ENCODE peak calls at places on chromosomes 5 and 9, in four cellular contexts. D is cardiac muscle cell, S is dorsolateral prefrontal cortex, X is gastrocnemius medialis. L is an unnamed sample.

GRCh38 chr5:81345411-81346003 is 44.1 kb downstream of the ZCCHC9 start:
- DNase-seq in D (no peak), S (no peak), X (no peak), L (no peak)

GRCh38 chr9:112890106-112891081 is at the start of gene SLC46A2:
- DNase-seq in D (no peak), S (no peak), X (no peak), L (peak; percentile 59)

GRCh38 chr9:136089697-136090045 is 5.4 kb downstream of the NACC2 start:
- DNase-seq in D (peak; percentile 59), S (no peak), X (no peak), L (no peak)

GRCh38 chr9:6873862-6874261 is 116.1 kb downstream of the KDM4C start:
- DNase-seq in D (peak; percentile 68), S (no peak), X (no peak), L (no peak)

GRCh38 chr9:72065076-72065475 is 4.7 kb upstream of the C9orf57 start:
- DNase-seq in D (peak; percentile 38), S (no peak), X (no peak), L (no peak)

GRCh38 chr5:180316586-180316985 is 24.7 kb upstream of the MAPK9 start:
- DNase-seq in D (no peak), S (no peak), X (no peak), L (no peak)

GRCh38 chr5:134100283-134101011 is 14.0 kb upstream of the TCF7 start:
- DNase-seq in D (peak; percentile 73), S (no peak), X (no peak), L (no peak)

GRCh38 chr5:43560128-43560527 is 3.3 kb upstream of the PAIP1 start:
- DNase-seq in D (peak; percentile 53), S (no peak), X (no peak), L (no peak)

GRCh38 chr9:121120386-121120785 is 45.6 kb downstream of the CNTRL start:
- DNase-seq in D (no peak), S (no peak), X (no peak), L (no peak)

GRCh38 chr9:124780060-124780756 is 3.3 kb downstream of the OLFML2A start:
- DNase-seq in D (no peak), S (no peak), X (no peak), L (no peak)

GRCh38 chr5:63603996-63604395 is 358.2 kb downstream of the HTR1A start:
- DNase-seq in D (no peak), S (no peak), X (no peak), L (no peak)

GRCh38 chr5:168020522-168021294 is 270.7 kb upstream of the WWC1 start:
- DNase-seq in D (peak; percentile 60), S (no peak), X (no peak), L (no peak)

GRCh38 chr5:142834504-142834903 is 64.3 kb downstream of the ARHGAP26 start:
- DNase-seq in D (no peak), S (no peak), X (no peak), L (no peak)

GRCh38 chr9:126440938-126441337 is 114.3 kb downstream of the MVB12B start:
- DNase-seq in D (no peak), S (peak; percentile 43), X (no peak), L (no peak)

GRCh38 chr9:133707065-133707760 is 30.9 kb downstream of the SARDH start:
- DNase-seq in D (peak; percentile 96), S (no peak), X (peak; percentile 23), L (no peak)

GRCh38 chr9:109574061-109574882 is 76.2 kb upstream of the PTPN3 start:
- DNase-seq in D (peak; percentile 78), S (no peak), X (peak; percentile 10), L (no peak)

GRCh38 chr5:128341056-128341455 is 197.0 kb downstream of the FBN2 start:
- DNase-seq in D (peak; percentile 89), S (no peak), X (no peak), L (no peak)

GRCh38 chr5:120644516-120644915 is 180.4 kb downstream of the PRR16 start:
- DNase-seq in D (no peak), S (no peak), X (no peak), L (no peak)

DNA sequence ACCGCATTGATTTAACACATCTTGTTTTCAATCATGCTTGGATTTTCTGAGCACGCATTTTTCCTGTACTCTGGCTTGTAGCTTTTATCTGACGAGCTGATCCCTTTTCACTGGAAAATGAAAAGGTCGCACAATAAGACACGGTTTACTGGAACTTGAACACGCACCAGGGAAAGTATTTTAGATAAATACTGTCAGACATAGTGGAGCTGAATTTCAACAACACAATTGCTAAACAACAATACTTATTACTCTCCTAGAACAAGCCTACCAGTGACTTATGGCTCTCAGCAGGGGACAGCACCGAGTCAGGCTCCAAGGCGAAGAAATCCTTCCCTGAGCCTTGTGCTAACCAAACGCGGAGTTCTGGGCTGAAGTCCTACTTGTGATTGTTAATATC is 359.8 kb downstream of the EBF1 start:
- DNase-seq in D (peak; percentile 70), S (no peak), X (no peak), L (no peak)
- TF ChIP-seq CTCF in D (peak; percentile 59), S (no peak), X (peak; percentile 23), L (peak; percentile 45)

DNA sequence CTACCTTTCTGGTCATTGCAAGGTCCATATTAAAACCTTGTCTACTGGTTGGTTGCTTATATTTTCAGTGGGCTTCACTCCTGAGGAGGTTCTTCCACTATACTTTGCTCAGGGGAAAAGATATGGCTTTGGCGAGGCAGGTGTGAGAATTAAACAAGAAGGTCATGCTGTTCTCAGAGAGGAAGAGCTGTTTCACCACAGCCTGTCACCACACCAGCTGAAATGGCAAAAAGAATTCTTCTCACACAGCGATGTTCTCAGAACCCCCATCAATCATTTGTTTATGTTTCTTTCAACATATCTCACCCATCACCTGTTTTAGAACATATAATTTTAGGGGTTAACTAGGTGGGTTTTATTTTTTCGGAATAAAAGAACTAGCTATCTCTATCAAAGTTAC is 38.6 kb downstream of the CAPSL start:
- DNase-seq in D (no peak), S (no peak), X (no peak), L (no peak)
- H3K27ac ChIP-seq in D (no peak overlapping the region), S (no peak overlapping the region), X (no peak overlapping the region), L (no peak overlapping the region)

DNA sequence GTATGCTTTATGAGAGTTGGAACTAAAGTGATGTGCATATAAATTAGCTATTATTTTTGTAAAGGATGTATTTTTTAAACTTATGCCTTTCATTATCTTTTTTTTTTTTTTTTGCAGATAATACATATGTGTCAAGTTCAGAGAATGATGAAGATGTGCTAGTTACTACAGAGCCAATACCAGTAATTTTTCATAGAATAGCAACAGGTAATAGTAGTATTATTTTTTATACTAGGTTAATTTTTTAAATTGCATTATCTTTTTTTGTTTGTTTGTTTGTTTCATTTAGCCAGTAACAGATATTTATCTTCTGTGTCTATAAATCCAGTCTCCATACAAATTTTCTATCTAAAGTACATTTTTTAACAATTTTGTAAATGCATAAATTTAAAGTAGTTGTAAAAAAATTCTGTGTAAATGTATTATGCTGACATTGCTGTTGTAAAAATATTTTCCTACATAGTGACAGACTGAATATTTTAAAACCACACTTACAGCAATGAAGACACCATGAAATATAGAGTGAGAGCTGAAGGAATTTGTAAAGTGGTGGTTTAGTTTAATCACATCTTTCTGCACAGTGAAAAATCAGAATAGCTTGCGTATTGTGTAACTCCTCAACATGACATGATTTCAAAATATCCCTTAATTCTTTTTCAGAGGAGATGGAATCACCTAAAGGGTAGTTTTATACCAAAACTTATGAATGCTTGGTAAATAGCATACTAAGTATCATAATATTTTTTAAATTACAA is 93.3 kb downstream of the PARP8 start:
- DNase-seq in D (peak; percentile 22), S (no peak), X (no peak), L (no peak)
- H3K27me3 ChIP-seq in D (no peaks in the 10 kb centered on the region), S (no peaks in the 10 kb centered on the region), X (no peaks in the 10 kb centered on the region), L (no peaks in the 10 kb centered on the region)

DNA sequence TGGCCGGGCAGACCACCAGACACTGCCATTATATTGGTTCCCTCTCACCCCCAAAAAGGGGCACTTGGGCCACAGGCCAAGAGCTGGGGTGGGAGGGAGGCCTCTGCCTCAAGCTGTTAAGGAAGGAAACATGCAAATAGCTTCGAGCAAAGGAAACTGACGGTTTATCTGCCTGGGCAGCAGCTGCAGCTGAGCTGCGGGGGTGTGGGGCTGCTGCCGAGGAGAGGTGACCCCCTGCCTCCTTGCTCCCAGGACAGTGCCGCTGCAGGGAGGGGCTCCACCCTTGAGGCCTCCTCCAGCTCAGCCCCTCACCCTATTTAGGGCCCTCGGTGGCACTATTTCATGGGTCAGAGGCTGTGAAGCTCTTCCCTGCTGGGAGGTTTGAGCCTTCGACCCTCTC is 789 bp downstream of the DOK3 start:
- DNase-seq in D (no peak), S (no peak), X (no peak), L (no peak)
- TF ChIP-seq CTCF in D (no peak), S (no peak), X (no peak), L (no peak)

GRCh38 chr9:89999534-90000370 is 394.9 kb downstream of the GADD45G start:
- DNase-seq in D (peak; percentile 44), S (no peak), X (peak; percentile 82), L (peak; percentile 82)
- H3K27ac ChIP-seq in D (peak overlapping the region; percentile 96), S (peak overlapping the region; percentile 36), X (peak overlapping the region; percentile 89), L (peak overlapping the region; percentile 78)

GRCh38 chr9:2015581-2016410 is 649 bp downstream of the SMARCA2 start:
- DNase-seq in D (peak; percentile 47), S (peak; percentile 53), X (peak; percentile 16), L (peak; percentile 77)

GRCh38 chr9:2013688-2014087 is 1.5 kb upstream of the SMARCA2 start:
- DNase-seq in D (peak; percentile 58), S (no peak), X (no peak), L (no peak)

GRCh38 chr9:2014148-2014547 is 999 bp upstream of the SMARCA2 start:
- DNase-seq in D (no peak), S (no peak), X (no peak), L (no peak)

GRCh38 chr9:2016411-2017208 is 1.5 kb downstream of the SMARCA2 start:
- DNase-seq in D (peak; percentile 81), S (peak; percentile 55), X (peak; percentile 71), L (peak; percentile 51)

DNA sequence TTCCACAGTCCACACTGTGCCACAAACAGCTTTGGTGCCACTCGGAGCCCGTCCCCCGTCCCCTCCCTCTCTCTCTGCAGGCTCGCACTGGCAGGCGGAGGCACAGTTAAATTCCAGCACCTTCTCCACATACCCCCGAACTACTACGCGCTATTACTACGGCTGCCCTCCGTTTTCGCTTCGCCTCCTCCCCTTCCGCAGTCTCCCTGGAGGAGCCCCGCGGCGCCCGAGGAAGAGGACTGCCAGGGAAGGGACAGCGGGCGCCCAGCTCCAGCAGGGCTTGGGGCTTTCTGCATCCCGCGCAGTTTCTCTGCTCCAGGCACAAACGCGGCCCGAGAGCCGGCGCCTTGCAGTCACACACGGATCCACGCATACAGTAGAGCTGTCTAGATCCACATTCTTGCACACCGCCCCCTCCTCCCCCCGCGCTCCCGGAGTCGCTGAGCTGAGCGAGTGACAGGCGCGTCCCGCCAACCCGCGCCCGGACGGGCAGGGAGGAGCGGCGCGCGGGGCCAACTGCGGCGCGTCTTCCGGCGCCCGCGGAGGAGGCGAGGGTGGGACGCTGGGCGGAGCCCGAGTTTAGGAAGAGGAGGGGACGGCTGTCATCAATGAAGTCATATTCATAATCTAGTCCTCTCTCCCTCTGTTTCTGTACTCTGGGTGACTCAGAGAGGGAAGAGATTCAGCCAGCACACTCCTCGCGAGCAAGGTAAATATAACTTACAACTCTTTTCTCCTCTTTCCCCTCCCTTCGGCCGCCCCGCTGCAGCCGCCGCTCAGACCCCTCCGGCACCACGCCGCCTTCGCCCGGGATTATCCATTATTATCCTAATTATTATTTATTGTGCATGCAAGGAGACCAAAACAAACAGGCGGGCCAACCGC is at the start of gene SMARCA2:
- DNase-seq in D (peak; percentile 99), S (peak; percentile 97), X (peak; percentile 96), L (peak; percentile 99)
- H3K27me3 ChIP-seq in D (peaks cover 51% of the 10 kb centered on the region), S (no peaks in the 10 kb centered on the region), X (no peaks in the 10 kb centered on the region), L (no peaks in the 10 kb centered on the region)